ENCODE peak calls at places on chromosomes 5 and 9, in six cellular contexts. One of them, this sample, is unnamed.

GRCh38 chr9:105405514-105406131 is 42.2 kb upstream of the FSD1L start:
- DNase-seq in heart left ventricle: no peak
- DNase-seq in GM12878: peak; percentile 85
- DNase-seq in endodermal cell: no peak
- DNase-seq in H9: no peak
- DNase-seq in WERI-Rb-1: peak; percentile 93
- DNase-seq in this sample: peak; percentile 29

GRCh38 chr9:27182421-27182820 is 73.4 kb downstream of the TEK start:
- DNase-seq in GM12878: no peak
- DNase-seq in H9: no peak
- DNase-seq in heart left ventricle: no peak
- DNase-seq in endodermal cell: no peak
- DNase-seq in WERI-Rb-1: no peak
- DNase-seq in this sample: no peak

GRCh38 chr5:14669975-14670374 is 5.5 kb downstream of the OTULIN start:
- DNase-seq in WERI-Rb-1: no peak
- DNase-seq in heart left ventricle: no peak
- DNase-seq in H9: no peak
- DNase-seq in endodermal cell: no peak
- DNase-seq in GM12878: no peak
- DNase-seq in this sample: no peak

GRCh38 chr5:113090336-113091106 is 113.9 kb downstream of the DCP2 start:
- DNase-seq in GM12878: no peak
- DNase-seq in endodermal cell: peak; percentile 49
- DNase-seq in heart left ventricle: no peak
- DNase-seq in H9: no peak
- DNase-seq in WERI-Rb-1: no peak
- DNase-seq in this sample: no peak

GRCh38 chr9:89463986-89464901 is 33.7 kb downstream of the SEMA4D start:
- DNase-seq in heart left ventricle: no peak
- DNase-seq in endodermal cell: no peak
- DNase-seq in H9: no peak
- DNase-seq in WERI-Rb-1: no peak
- DNase-seq in GM12878: peak; percentile 85
- DNase-seq in this sample: peak; percentile 68

GRCh38 chr9:71929223-71929622 is 17.8 kb downstream of the C9orf85 start:
- DNase-seq in WERI-Rb-1: no peak
- DNase-seq in endodermal cell: no peak
- DNase-seq in heart left ventricle: no peak
- DNase-seq in H9: no peak
- DNase-seq in GM12878: no peak
- DNase-seq in this sample: no peak

GRCh38 chr5:33238826-33239670 is 201.7 kb upstream of the TARS1 start:
- DNase-seq in H9: no peak
- DNase-seq in endodermal cell: no peak
- DNase-seq in heart left ventricle: no peak
- DNase-seq in GM12878: no peak
- DNase-seq in WERI-Rb-1: no peak
- DNase-seq in this sample: no peak

GRCh38 chr5:93581738-93582414 is 857 bp upstream of the NR2F1-AS1 start:
- DNase-seq in GM12878: no peak
- DNase-seq in endodermal cell: no peak
- DNase-seq in H9: no peak
- DNase-seq in heart left ventricle: no peak
- DNase-seq in WERI-Rb-1: no peak
- DNase-seq in this sample: no peak

GRCh38 chr5:32814620-32815019 is 103.5 kb downstream of the NPR3 start:
- DNase-seq in heart left ventricle: no peak
- DNase-seq in GM12878: no peak
- DNase-seq in endodermal cell: no peak
- DNase-seq in H9: no peak
- DNase-seq in WERI-Rb-1: no peak
- DNase-seq in this sample: no peak

GRCh38 chr9:133692364-133692985 is 45.7 kb downstream of the SARDH start:
- DNase-seq in H9: no peak
- DNase-seq in WERI-Rb-1: no peak
- DNase-seq in endodermal cell: no peak
- DNase-seq in GM12878: no peak
- DNase-seq in heart left ventricle: no peak
- DNase-seq in this sample: no peak

GRCh38 chr9:16505159-16505558 is 365.3 kb downstream of the BNC2 start:
- DNase-seq in endodermal cell: no peak
- DNase-seq in GM12878: no peak
- DNase-seq in H9: no peak
- DNase-seq in WERI-Rb-1: no peak
- DNase-seq in heart left ventricle: no peak
- DNase-seq in this sample: no peak

GRCh38 chr5:89981871-89982773 is 427.4 kb downstream of the CETN3 start:
- DNase-seq in heart left ventricle: no peak
- DNase-seq in endodermal cell: no peak
- DNase-seq in WERI-Rb-1: no peak
- DNase-seq in GM12878: no peak
- DNase-seq in H9: no peak
- DNase-seq in this sample: no peak

GRCh38 chr9:21558627-21559401 is 76.7 kb upstream of the IFNE start:
- DNase-seq in endodermal cell: peak; percentile 71
- DNase-seq in heart left ventricle: no peak
- DNase-seq in GM12878: no peak
- DNase-seq in WERI-Rb-1: no peak
- DNase-seq in H9: no peak
- DNase-seq in this sample: no peak
- H3K27me3 ChIP-seq in endodermal cell: peaks cover 10% of the 10 kb centered on the region
- H3K27me3 ChIP-seq in heart left ventricle: peaks cover 35% of the 10 kb centered on the region
- H3K27me3 ChIP-seq in GM12878: peaks cover 17% of the 10 kb centered on the region
- H3K27me3 ChIP-seq in WERI-Rb-1: peaks cover 55% of the 10 kb centered on the region
- H3K27me3 ChIP-seq in H9: no peaks in the 10 kb centered on the region
- H3K27me3 ChIP-seq in this sample: no peaks in the 10 kb centered on the region

DNA sequence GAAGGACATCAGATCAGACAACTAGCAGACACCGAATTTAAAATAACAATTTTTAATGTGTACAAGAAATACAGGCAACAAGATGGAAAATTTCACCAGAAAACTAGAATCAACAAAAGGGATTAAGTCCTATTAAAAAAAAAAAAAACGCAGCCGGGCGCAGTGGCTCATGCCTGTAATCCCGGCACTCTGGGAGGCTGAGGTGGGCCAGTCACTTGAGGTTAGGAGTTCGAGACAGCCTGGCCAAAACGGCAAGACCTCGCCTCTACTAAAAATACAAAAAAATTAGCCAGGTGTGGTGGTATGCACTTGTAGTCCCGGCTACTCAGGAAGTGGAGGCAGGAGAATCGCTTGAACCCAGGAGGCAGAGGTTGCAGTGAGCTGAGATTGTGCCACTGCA is 64.3 kb upstream of the UBAC1 start:
- DNase-seq in WERI-Rb-1: no peak
- DNase-seq in endodermal cell: peak; percentile 9
- DNase-seq in GM12878: no peak
- DNase-seq in heart left ventricle: no peak
- DNase-seq in H9: no peak
- DNase-seq in this sample: no peak
- TF ChIP-seq CTCF in WERI-Rb-1: no peak
- TF ChIP-seq CTCF in endodermal cell: no peak
- TF ChIP-seq CTCF in GM12878: no peak
- TF ChIP-seq CTCF in heart left ventricle: no peak
- TF ChIP-seq CTCF in H9: no peak
- TF ChIP-seq CTCF in this sample: no peak

GRCh38 chr9:7121055-7121454 is 363.3 kb downstream of the KDM4C start:
- DNase-seq in heart left ventricle: no peak
- DNase-seq in WERI-Rb-1: no peak
- DNase-seq in endodermal cell: no peak
- DNase-seq in GM12878: peak; percentile 45
- DNase-seq in H9: no peak
- DNase-seq in this sample: peak; percentile 12
- H3K27me3 ChIP-seq in heart left ventricle: no peaks in the 10 kb centered on the region
- H3K27me3 ChIP-seq in WERI-Rb-1: no peaks in the 10 kb centered on the region
- H3K27me3 ChIP-seq in endodermal cell: no peaks in the 10 kb centered on the region
- H3K27me3 ChIP-seq in GM12878: no peaks in the 10 kb centered on the region
- H3K27me3 ChIP-seq in H9: no peaks in the 10 kb centered on the region
- H3K27me3 ChIP-seq in this sample: no peaks in the 10 kb centered on the region

GRCh38 chr9:131018621-131019020 is 9.6 kb downstream of the LAMC3 start:
- DNase-seq in endodermal cell: peak; percentile 79
- DNase-seq in WERI-Rb-1: no peak
- DNase-seq in GM12878: no peak
- DNase-seq in heart left ventricle: no peak
- DNase-seq in H9: peak; percentile 56
- DNase-seq in this sample: no peak
- TF ChIP-seq CTCF in endodermal cell: peak; percentile 75
- TF ChIP-seq CTCF in WERI-Rb-1: peak; percentile 70
- TF ChIP-seq CTCF in GM12878: no peak
- TF ChIP-seq CTCF in heart left ventricle: no peak
- TF ChIP-seq CTCF in H9: peak; percentile 61
- TF ChIP-seq CTCF in this sample: peak; percentile 18

GRCh38 chr9:130913599-130914416 is 17.2 kb upstream of the QRFP start:
- DNase-seq in WERI-Rb-1: no peak
- DNase-seq in H9: no peak
- DNase-seq in heart left ventricle: no peak
- DNase-seq in GM12878: no peak
- DNase-seq in endodermal cell: no peak
- DNase-seq in this sample: no peak
- H3K27me3 ChIP-seq in WERI-Rb-1: no peaks in the 10 kb centered on the region
- H3K27me3 ChIP-seq in H9: no peaks in the 10 kb centered on the region
- H3K27me3 ChIP-seq in heart left ventricle: no peaks in the 10 kb centered on the region
- H3K27me3 ChIP-seq in GM12878: no peaks in the 10 kb centered on the region
- H3K27me3 ChIP-seq in endodermal cell: no peaks in the 10 kb centered on the region
- H3K27me3 ChIP-seq in this sample: peaks cover 2% of the 10 kb centered on the region

GRCh38 chr9:102631559-102631958 is 363.6 kb upstream of the CYLC2 start:
- DNase-seq in WERI-Rb-1: no peak
- DNase-seq in GM12878: no peak
- DNase-seq in heart left ventricle: no peak
- DNase-seq in H9: no peak
- DNase-seq in endodermal cell: no peak
- DNase-seq in this sample: no peak
- TF ChIP-seq CTCF in WERI-Rb-1: peak; percentile 59
- TF ChIP-seq CTCF in GM12878: peak; percentile 33
- TF ChIP-seq CTCF in heart left ventricle: no peak
- TF ChIP-seq CTCF in H9: peak; percentile 67
- TF ChIP-seq CTCF in endodermal cell: peak; percentile 69
- TF ChIP-seq CTCF in this sample: peak; percentile 52

GRCh38 chr9:135184661-135185459 is 97.4 kb downstream of the OLFM1 start:
- DNase-seq in GM12878: no peak
- DNase-seq in endodermal cell: no peak
- DNase-seq in WERI-Rb-1: no peak
- DNase-seq in heart left ventricle: no peak
- DNase-seq in H9: no peak
- DNase-seq in this sample: no peak
- H3K27me3 ChIP-seq in GM12878: no peaks in the 10 kb centered on the region
- H3K27me3 ChIP-seq in endodermal cell: no peaks in the 10 kb centered on the region
- H3K27me3 ChIP-seq in WERI-Rb-1: no peaks in the 10 kb centered on the region
- H3K27me3 ChIP-seq in heart left ventricle: peaks cover 17% of the 10 kb centered on the region
- H3K27me3 ChIP-seq in H9: no peaks in the 10 kb centered on the region
- H3K27me3 ChIP-seq in this sample: no peaks in the 10 kb centered on the region